ENCODE peak calls at places on chromosomes 4 and X, in seven cellular contexts. W is kidney epithelial cell, O is GM06990, F is bronchial epithelial cell, Y is fibroblast of pulmonary artery, D is heart right ventricle, Q is NB4. U is an unnamed sample.
A peak's percentile ranks its signal among the peaks of the same experiment; 100 is the strongest.

GRCh38 chr4:80173387-80173786 is 23.9 kb upstream of the PRDM8 start:
- DNase-seq in W (peak; percentile 56), O (no peak), F (peak; percentile 88), Y (peak; percentile 69), D (no peak), Q (peak; percentile 73), U (peak; percentile 57)

GRCh38 chr4:118927976-118928375 is 39.3 kb downstream of the SYNPO2 start:
- DNase-seq in W (no peak), O (no peak), F (no peak), Y (peak; percentile 38), D (peak; percentile 48), Q (no peak), U (no peak)

GRCh38 chr4:101156619-101157310 is 190.6 kb downstream of the PPP3CA start:
- DNase-seq in W (no peak), O (no peak), F (no peak), Y (no peak), D (no peak), Q (no peak), U (no peak)

GRCh38 chr4:82713856-82714255 is 84.7 kb downstream of the SCD5 start:
- DNase-seq in W (no peak), O (no peak), F (peak; percentile 78), Y (no peak), D (no peak), Q (no peak), U (no peak)

GRCh38 chrX:120269379-120270035 is 18.9 kb downstream of the ZBTB33 start:
- DNase-seq in W (no peak), O (no peak), F (peak; percentile 83), Y (peak; percentile 13), D (no peak), Q (no peak), U (no peak)

GRCh38 chr4:54225671-54226398 is 3.3 kb upstream of the PDGFRA start:
- DNase-seq in W (no peak), O (no peak), F (no peak), Y (peak; percentile 33), D (no peak), Q (no peak), U (no peak)

GRCh38 chrX:136497556-136498048 is at the start of gene HTATSF1:
- DNase-seq in W (no peak), O (no peak), F (peak; percentile 4), Y (no peak), D (no peak), Q (no peak), U (no peak)

GRCh38 chr4:163063891-163064290 is 102.8 kb downstream of the NAF1 start:
- DNase-seq in W (no peak), O (no peak), F (peak; percentile 36), Y (peak; percentile 3), D (no peak), Q (no peak), U (no peak)

GRCh38 chr4:187491421-187491820 is 504.1 kb upstream of the ZFP42 start:
- DNase-seq in W (no peak), O (no peak), F (peak; percentile 15), Y (no peak), D (no peak), Q (no peak), U (no peak)

GRCh38 chrX:154409222-154409871 is at the start of gene DNASE1L1:
- DNase-seq in W (peak; percentile 60), O (peak; percentile 76), F (peak; percentile 58), Y (peak; percentile 87), D (peak; percentile 83), Q (peak; percentile 93), U (no peak)

GRCh38 chrX:68938244-68939004 is 109.6 kb downstream of the EFNB1 start:
- DNase-seq in W (no peak), O (no peak), F (no peak), Y (peak; percentile 82), D (peak; percentile 57), Q (peak; percentile 34), U (no peak)

GRCh38 chr4:117417856-117418255 is 332.5 kb upstream of the TRAM1L1 start:
- DNase-seq in W (peak; percentile 23), O (no peak), F (peak; percentile 48), Y (no peak), D (no peak), Q (no peak), U (no peak)

GRCh38 chr4:27242217-27242616 is 381.6 kb downstream of the STIM2 start:
- DNase-seq in W (no peak), O (no peak), F (no peak), Y (no peak), D (no peak), Q (no peak), U (no peak)

GRCh38 chrX:131828482-131828881 is 194.6 kb upstream of the STK26 start:
- DNase-seq in W (no peak), O (no peak), F (no peak), Y (no peak), D (no peak), Q (peak; percentile 46), U (no peak)

GRCh38 chr4:12761694-12762093 is 722.4 kb downstream of the RAB28 start:
- DNase-seq in W (no peak), O (no peak), F (peak; percentile 8), Y (no peak), D (no peak), Q (no peak), U (peak; percentile 1)

GRCh38 chr4:165493359-165493758 is 114.6 kb downstream of the CPE start:
- DNase-seq in W (peak; percentile 18), O (peak; percentile 27), F (peak; percentile 50), Y (peak; percentile 80), D (peak; percentile 51), Q (peak; percentile 62), U (peak; percentile 38)

GRCh38 chr4:93203708-93204107 is 624.8 kb upstream of the ATOH1 start:
- DNase-seq in W (no peak), O (no peak), F (peak; percentile 10), Y (peak; percentile 2), D (no peak), Q (peak; percentile 21), U (no peak)

GRCh38 chr4:168614316-168615057 is 117.6 kb downstream of the PALLD start:
- DNase-seq in W (no peak), O (no peak), F (no peak), Y (no peak), D (no peak), Q (no peak), U (no peak)

GRCh38 chr4:100022792-100023222 is 72.7 kb upstream of the H2AZ1 start:
- DNase-seq in W (no peak), O (no peak), F (no peak), Y (peak; percentile 16), D (no peak), Q (no peak), U (no peak)

GRCh38 chrX:118637997-118638396 is 89.4 kb upstream of the IL13RA1 start:
- DNase-seq in W (no peak), O (no peak), F (peak; percentile 23), Y (peak; percentile 26), D (no peak), Q (no peak), U (no peak)

GRCh38 chr4:47002593-47002992 is 9.2 kb upstream of the GABRA4 start:
- DNase-seq in W (no peak), O (no peak), F (peak; percentile 11), Y (peak; percentile 30), D (no peak), Q (no peak), U (no peak)

DNA sequence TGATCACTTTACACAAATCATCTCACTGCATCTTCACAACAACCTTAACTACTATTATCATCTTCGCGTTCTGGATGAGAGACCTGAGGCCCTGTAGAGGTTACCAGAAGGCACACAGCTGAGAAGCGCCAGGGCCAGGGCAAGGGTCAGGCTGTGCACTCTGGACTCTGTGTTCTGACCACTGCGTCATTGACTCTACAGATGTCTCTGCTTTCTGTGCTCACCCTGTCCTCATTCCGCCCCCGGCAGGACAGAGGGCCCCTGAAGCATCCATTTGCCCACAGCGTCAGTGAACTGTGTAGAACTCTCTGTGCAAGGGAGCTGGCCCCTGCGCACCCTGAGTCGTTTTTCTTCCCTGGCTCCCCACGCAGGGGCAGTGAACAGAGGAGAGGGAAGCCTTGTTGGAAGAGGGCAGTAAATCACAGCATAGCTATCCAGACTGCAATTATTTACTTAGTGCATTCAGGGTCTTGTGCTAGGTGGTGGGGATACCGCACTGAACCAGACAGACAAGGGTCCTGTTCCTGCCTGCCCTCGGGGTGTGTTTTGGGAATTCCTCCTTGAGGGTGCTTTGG is 6.1 kb upstream of the WAS start:
- DNase-seq in W (no peak), O (no peak), F (no peak), Y (no peak), D (no peak), Q (no peak), U (no peak)
- H3K4me3 ChIP-seq in W (peak overlapping the region; percentile 69), O (peak overlapping the region; percentile 82), F (no peak overlapping the region), Y (no peak overlapping the region), D (peak overlapping the region; percentile 81), Q (peak overlapping the region; percentile 80), U (peak overlapping the region; percentile 99)

DNA sequence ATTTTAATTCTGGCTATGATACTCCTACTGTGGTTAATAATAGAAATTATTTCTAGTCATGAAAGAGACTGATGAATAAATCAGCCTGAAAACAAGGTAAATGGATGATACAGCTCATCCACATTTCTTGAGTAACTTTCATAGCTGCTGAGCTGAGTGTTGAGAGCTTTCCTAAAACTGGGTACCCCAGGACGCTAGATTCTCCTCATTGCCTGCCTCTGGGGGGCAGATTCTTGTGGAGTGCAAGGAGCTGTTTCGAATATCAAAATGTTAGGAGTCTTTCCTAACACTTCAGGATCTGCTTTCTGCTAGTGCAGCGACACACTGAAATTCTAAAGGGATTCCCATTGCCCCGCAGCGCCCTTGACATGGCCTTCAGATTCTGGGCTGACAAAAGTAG is 2.1 kb downstream of the MND1 start:
- DNase-seq in W (no peak), O (no peak), F (no peak), Y (no peak), D (no peak), Q (peak; percentile 39), U (peak; percentile 60)
- H3K4me3 ChIP-seq in W (no peak overlapping the region), O (no peak overlapping the region), F (no peak overlapping the region), Y (no peak overlapping the region), D (no peak overlapping the region), Q (peak overlapping the region; percentile 86), U (peak overlapping the region; percentile 87)

GRCh38 chr4:8026455-8026854 is 86.8 kb upstream of the AFAP1 start:
- DNase-seq in W (no peak), O (no peak), F (no peak), Y (no peak), D (no peak), Q (no peak), U (no peak)

GRCh38 chr4:8030121-8030781 is 90.6 kb upstream of the AFAP1 start:
- DNase-seq in W (no peak), O (no peak), F (peak; percentile 79), Y (no peak), D (no peak), Q (no peak), U (no peak)

GRCh38 chr4:8028884-8029568 is 89.4 kb upstream of the AFAP1 start:
- DNase-seq in W (no peak), O (no peak), F (no peak), Y (no peak), D (no peak), Q (no peak), U (no peak)

GRCh38 chr4:8029689-8030088 is 90.0 kb upstream of the AFAP1 start:
- DNase-seq in W (no peak), O (no peak), F (peak; percentile 68), Y (no peak), D (no peak), Q (no peak), U (no peak)

GRCh38 chr4:8028368-8028767 is 88.7 kb upstream of the AFAP1 start:
- DNase-seq in W (no peak), O (no peak), F (no peak), Y (no peak), D (no peak), Q (no peak), U (no peak)
- H3K4me3 ChIP-seq in W (no peak overlapping the region), O (no peak overlapping the region), F (no peak overlapping the region), Y (no peak overlapping the region), D (no peak overlapping the region), Q (no peak overlapping the region), U (no peak overlapping the region)

GRCh38 chr4:24372341-24372740 is 212.0 kb downstream of the DHX15 start:
- DNase-seq in W (no peak), O (no peak), F (no peak), Y (no peak), D (no peak), Q (no peak), U (no peak)
- H3K4me3 ChIP-seq in W (no peak overlapping the region), O (no peak overlapping the region), F (no peak overlapping the region), Y (no peak overlapping the region), D (no peak overlapping the region), Q (no peak overlapping the region), U (no peak overlapping the region)